ENCODE peak calls at places on chromosome 9, in four cellular contexts. R, A, V and J are unnamed samples.

GRCh38 chr9:82206946-82207345 is 218.4 kb downstream of the SPATA31D1 start:
- DNase-seq in R (no peak), A (no peak), V (no peak), J (no peak)

GRCh38 chr9:126147186-126147585 is 179.4 kb upstream of the MVB12B start:
- DNase-seq in R (no peak), A (no peak), V (no peak), J (no peak)

GRCh38 chr9:92611621-92612275 is 58.2 kb downstream of the IPPK start:
- DNase-seq in R (no peak), A (no peak), V (no peak), J (no peak)

GRCh38 chr9:84670106-84670800 is 724 bp downstream of the NTRK2 start:
- DNase-seq in R (peak; percentile 39), A (no peak), V (peak; percentile 56), J (no peak)

GRCh38 chr9:126633881-126634558 is 20.3 kb downstream of the LMX1B start:
- DNase-seq in R (no peak), A (no peak), V (no peak), J (no peak)

GRCh38 chr9:6907772-6908381 is 150.1 kb downstream of the KDM4C start:
- DNase-seq in R (no peak), A (peak; percentile 15), V (peak; percentile 40), J (peak; percentile 64)

GRCh38 chr9:118034701-118035100 is 330.5 kb downstream of the TLR4 start:
- DNase-seq in R (no peak), A (no peak), V (no peak), J (no peak)

GRCh38 chr9:76049341-76049740 is 158.9 kb downstream of the PCSK5 start:
- DNase-seq in R (no peak), A (no peak), V (peak; percentile 63), J (no peak)

GRCh38 chr9:110283736-110284135 is 27.4 kb upstream of the TXN start:
- DNase-seq in R (no peak), A (no peak), V (no peak), J (peak; percentile 35)

GRCh38 chr9:13427587-13427986 is 148.1 kb upstream of the MPDZ start:
- DNase-seq in R (peak; percentile 53), A (peak; percentile 6), V (peak; percentile 41), J (peak; percentile 56)

GRCh38 chr9:126661521-126662251 is 48.0 kb downstream of the LMX1B start:
- DNase-seq in R (no peak), A (no peak), V (peak; percentile 96), J (peak; percentile 79)

GRCh38 chr9:88651682-88652633 is 117.0 kb downstream of the NXNL2 start:
- DNase-seq in R (no peak), A (peak; percentile 67), V (no peak), J (peak; percentile 69)

GRCh38 chr9:92180669-92181181 is 65.5 kb upstream of the SPTLC1 start:
- DNase-seq in R (no peak), A (no peak), V (peak; percentile 82), J (peak; percentile 2)

GRCh38 chr9:137026828-137027227 is 1.2 kb downstream of the ABCA2 start:
- DNase-seq in R (no peak), A (no peak), V (no peak), J (no peak)

GRCh38 chr9:137027369-137028012 is 546 bp downstream of the ABCA2 start:
- DNase-seq in R (no peak), A (no peak), V (no peak), J (peak; percentile 23)

GRCh38 chr9:137025120-137025966 is 2.7 kb downstream of the ABCA2 start:
- DNase-seq in R (no peak), A (no peak), V (no peak), J (no peak)

GRCh38 chr9:137028013-137028280 is at the start of gene ABCA2:
- DNase-seq in R (no peak), A (no peak), V (no peak), J (no peak)

DNA sequence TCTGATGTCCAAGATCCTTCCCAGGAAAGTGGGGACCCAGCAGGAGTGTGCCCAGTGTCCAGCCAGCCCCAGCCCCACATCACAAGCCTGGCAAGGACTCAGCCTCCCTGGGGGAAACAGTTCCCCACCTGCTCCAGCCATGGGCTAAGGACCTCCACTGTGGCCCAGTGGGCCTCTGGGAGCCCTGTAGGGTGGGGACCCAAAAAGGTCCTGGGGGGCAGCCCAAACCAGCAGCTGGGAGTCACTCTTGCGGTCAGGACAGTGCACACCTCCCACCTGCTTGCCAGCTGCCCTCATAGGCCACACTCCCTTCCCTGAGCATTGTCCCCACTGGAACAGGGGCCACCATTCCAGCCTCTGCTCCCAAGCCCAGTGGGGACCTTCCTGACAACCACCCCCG is 1.7 kb downstream of the ABCA2 start:
- DNase-seq in R (no peak), A (no peak), V (no peak), J (no peak)
- H3K4me2 ChIP-seq in R (no peak overlapping the region), A (peak overlapping the region; percentile 100), V (no peak overlapping the region), J (peak overlapping the region; percentile 80)

GRCh38 chr9:35696520-35697215 is 6.9 kb upstream of the TPM2 start:
- DNase-seq in R (no peak), A (peak; percentile 80), V (peak; percentile 72), J (peak; percentile 49)
- H3K4me1 ChIP-seq in R (peaks cover 4% of the 10 kb centered on the region), A (peaks cover 16% of the 10 kb centered on the region), V (no peaks in the 10 kb centered on the region), J (peaks cover 12% of the 10 kb centered on the region)

DNA sequence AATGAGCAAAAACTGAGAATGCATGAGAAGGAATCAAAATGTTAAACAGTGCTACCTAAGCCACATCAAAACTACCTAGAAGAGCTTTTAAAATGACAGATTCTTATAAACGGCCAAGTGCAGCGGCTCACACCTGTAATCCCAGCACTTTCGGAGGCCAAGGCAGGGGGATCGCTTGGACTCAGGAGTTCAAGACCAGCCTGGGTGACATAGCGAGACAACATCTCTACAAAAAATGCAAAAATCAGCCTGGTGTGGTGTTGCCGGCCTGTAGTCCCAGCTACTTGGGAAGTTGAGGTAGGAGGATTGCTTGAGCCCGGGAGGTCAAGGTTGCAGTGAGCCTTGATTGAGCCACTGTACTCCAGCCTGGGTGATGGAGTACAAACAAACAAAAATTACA is 13.4 kb downstream of the FNBP1 start:
- DNase-seq in R (no peak), A (no peak), V (no peak), J (no peak)
- H3K4me3 ChIP-seq in R (no peak overlapping the region), A (no peak overlapping the region), V (no peak overlapping the region), J (no peak overlapping the region)

DNA sequence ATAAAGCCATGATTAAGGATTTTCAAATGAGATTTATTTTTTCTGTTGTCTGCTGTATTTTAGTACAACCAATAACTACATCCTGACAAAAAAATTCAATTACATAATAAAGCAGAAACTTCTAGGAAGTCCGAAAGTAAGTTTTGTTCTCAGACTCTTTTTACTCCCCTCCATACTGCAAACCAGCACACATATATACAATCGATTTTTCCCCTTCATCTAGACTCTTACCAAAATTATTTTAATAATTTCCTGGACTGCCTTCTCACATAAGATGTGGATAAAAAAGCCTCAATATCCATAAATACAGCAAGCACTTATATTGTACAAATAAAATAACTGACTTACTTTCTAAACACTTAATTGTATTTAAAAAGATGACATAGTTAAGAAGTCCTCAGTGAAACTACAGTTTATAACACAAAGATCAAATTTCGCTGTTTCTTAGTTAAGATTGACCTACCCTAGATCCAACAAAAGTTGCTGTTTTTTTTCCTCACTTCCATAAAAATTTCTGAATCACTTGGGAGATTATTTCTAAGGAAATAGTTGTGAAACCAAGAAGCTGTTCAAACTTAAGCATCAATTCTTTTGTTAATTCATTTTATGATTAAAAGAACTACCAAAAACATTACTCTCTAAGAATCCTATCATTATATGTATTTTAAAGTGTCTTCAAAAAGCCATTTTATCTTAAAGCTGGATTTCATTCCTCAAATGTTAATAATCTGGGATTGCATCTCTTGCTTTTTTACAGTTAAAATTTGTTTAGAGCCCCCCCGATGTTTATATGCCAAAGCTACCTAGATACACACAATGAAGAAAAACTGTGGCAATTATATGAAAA is 74.7 kb upstream of the IFNE start:
- DNase-seq in R (no peak), A (no peak), V (no peak), J (no peak)
- H3K4me2 ChIP-seq in R (no peak overlapping the region), A (peak overlapping the region; percentile 95), V (no peak overlapping the region), J (peak overlapping the region; percentile 92)